ENCODE peak calls at places on chromosomes 11 and 22, in five cellular contexts. One of them, this sample, is unnamed.

GRCh38 chr11:6755303-6755952 is 16.3 kb downstream of the OR2AG2 start:
- DNase-seq in OCI-LY7: peak
- DNase-seq in GM23248: peak
- DNase-seq in neural progenitor cell: peak
- DNase-seq in SK-N-SH: peak
- DNase-seq in this sample: peak

GRCh38 chr11:8122173-8122572 is 41.2 kb downstream of the TUB start:
- DNase-seq in SK-N-SH: no peak
- DNase-seq in GM23248: no peak
- DNase-seq in OCI-LY7: no peak
- DNase-seq in neural progenitor cell: no peak
- DNase-seq in this sample: no peak

GRCh38 chr11:58616594-58616993 is 5.9 kb upstream of the CNTF start:
- DNase-seq in SK-N-SH: no peak
- DNase-seq in OCI-LY7: no peak
- DNase-seq in GM23248: peak
- DNase-seq in neural progenitor cell: no peak
- DNase-seq in this sample: no peak

GRCh38 chr11:109853156-109853776 is 239.9 kb upstream of the ZC3H12C start:
- DNase-seq in OCI-LY7: peak
- DNase-seq in SK-N-SH: no peak
- DNase-seq in neural progenitor cell: peak
- DNase-seq in GM23248: peak
- DNase-seq in this sample: peak

GRCh38 chr11:79926707-79927106 is 485.9 kb upstream of the TENM4 start:
- DNase-seq in neural progenitor cell: no peak
- DNase-seq in GM23248: no peak
- DNase-seq in SK-N-SH: no peak
- DNase-seq in OCI-LY7: no peak
- DNase-seq in this sample: no peak

GRCh38 chr11:98194611-98195010 is 826.1 kb upstream of the CNTN5 start:
- DNase-seq in GM23248: no peak
- DNase-seq in OCI-LY7: no peak
- DNase-seq in SK-N-SH: no peak
- DNase-seq in neural progenitor cell: no peak
- DNase-seq in this sample: no peak

GRCh38 chr22:47687776-47688175 is 925.3 kb downstream of the TBC1D22A start:
- DNase-seq in neural progenitor cell: no peak
- DNase-seq in SK-N-SH: no peak
- DNase-seq in GM23248: no peak
- DNase-seq in OCI-LY7: no peak
- DNase-seq in this sample: no peak

GRCh38 chr22:37044634-37045625 is 6.6 kb upstream of the KCTD17 start:
- DNase-seq in OCI-LY7: no peak
- DNase-seq in GM23248: no peak
- DNase-seq in SK-N-SH: no peak
- DNase-seq in neural progenitor cell: no peak
- DNase-seq in this sample: no peak

GRCh38 chr22:17896552-17896951 is 122.3 kb upstream of the BID start:
- DNase-seq in neural progenitor cell: peak
- DNase-seq in GM23248: no peak
- DNase-seq in OCI-LY7: no peak
- DNase-seq in SK-N-SH: peak
- DNase-seq in this sample: peak

GRCh38 chr11:62500066-62501035 is 46.3 kb downstream of the AHNAK start:
- DNase-seq in GM23248: no peak
- DNase-seq in SK-N-SH: no peak
- DNase-seq in neural progenitor cell: no peak
- DNase-seq in OCI-LY7: no peak
- DNase-seq in this sample: peak

GRCh38 chr11:44837650-44838049 is 110.9 kb downstream of the TSPAN18 start:
- DNase-seq in GM23248: peak
- DNase-seq in neural progenitor cell: no peak
- DNase-seq in OCI-LY7: no peak
- DNase-seq in SK-N-SH: no peak
- DNase-seq in this sample: no peak

DNA sequence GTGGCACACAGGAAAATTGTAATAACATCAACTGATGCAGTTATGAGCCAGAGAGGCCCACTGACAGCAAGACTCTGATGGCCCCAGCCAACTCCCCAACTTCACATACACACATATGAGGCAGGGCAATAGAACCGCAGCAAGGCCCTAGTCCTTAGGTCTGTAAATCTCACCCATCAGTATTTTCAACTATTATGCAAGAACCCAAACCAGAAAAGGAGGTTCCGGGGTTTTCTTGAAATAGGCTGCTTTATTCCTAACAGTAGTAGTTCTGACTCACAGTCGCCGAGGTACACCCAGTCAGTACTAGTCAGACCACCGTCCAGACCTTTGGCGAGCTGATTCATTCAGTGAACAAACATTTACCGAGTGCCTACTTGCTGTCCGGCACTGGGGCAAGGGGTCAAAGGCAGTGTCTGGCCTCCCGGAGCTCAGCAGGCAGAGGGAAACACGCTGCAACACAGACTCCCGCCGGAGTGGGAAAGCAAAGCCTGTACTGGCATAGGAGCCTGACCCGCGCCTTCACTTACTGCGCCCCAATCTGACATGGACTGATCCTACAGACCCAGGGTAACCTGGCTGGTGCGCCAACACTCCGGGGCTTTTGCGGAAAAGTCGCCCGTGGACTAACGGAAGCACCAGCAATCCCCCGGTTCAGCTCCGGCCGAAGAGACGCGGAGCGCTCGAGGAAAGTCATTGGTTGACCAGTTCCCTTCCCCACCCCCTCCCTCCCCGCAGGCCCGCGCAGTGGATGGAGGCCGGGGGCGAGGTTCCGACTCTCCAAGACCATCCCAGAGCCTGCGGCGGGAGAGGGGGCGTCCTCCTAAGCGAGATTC is 1.3 kb downstream of the PLEKHA7 start:
- DNase-seq in GM23248: peak
- DNase-seq in SK-N-SH: no peak
- DNase-seq in neural progenitor cell: peak
- DNase-seq in OCI-LY7: no peak
- DNase-seq in this sample: peak
- TF ChIP-seq EZH2phosphoT487 in GM23248: no peak
- TF ChIP-seq EZH2phosphoT487 in SK-N-SH: no peak
- TF ChIP-seq EZH2phosphoT487 in neural progenitor cell: no peak
- TF ChIP-seq EZH2phosphoT487 in OCI-LY7: no peak
- TF ChIP-seq EZH2phosphoT487 in this sample: no peak

GRCh38 chr22:31247726-31248125 is 35.6 kb downstream of the LIMK2 start:
- DNase-seq in neural progenitor cell: peak
- DNase-seq in SK-N-SH: peak
- DNase-seq in GM23248: no peak
- DNase-seq in OCI-LY7: no peak
- DNase-seq in this sample: no peak
- TF ChIP-seq EZH2phosphoT487 in neural progenitor cell: no peak
- TF ChIP-seq EZH2phosphoT487 in SK-N-SH: no peak
- TF ChIP-seq EZH2phosphoT487 in GM23248: no peak
- TF ChIP-seq EZH2phosphoT487 in OCI-LY7: no peak
- TF ChIP-seq EZH2phosphoT487 in this sample: no peak

GRCh38 chr11:20036625-20037335 is 123.5 kb downstream of the DBX1 start:
- DNase-seq in OCI-LY7: no peak
- DNase-seq in SK-N-SH: no peak
- DNase-seq in GM23248: no peak
- DNase-seq in neural progenitor cell: no peak
- DNase-seq in this sample: no peak

GRCh38 chr11:20034941-20035340 is 125.3 kb downstream of the DBX1 start:
- DNase-seq in GM23248: no peak
- DNase-seq in neural progenitor cell: no peak
- DNase-seq in SK-N-SH: no peak
- DNase-seq in OCI-LY7: no peak
- DNase-seq in this sample: no peak

GRCh38 chr11:20037358-20037757 is 122.9 kb downstream of the DBX1 start:
- DNase-seq in OCI-LY7: no peak
- DNase-seq in SK-N-SH: no peak
- DNase-seq in GM23248: no peak
- DNase-seq in neural progenitor cell: no peak
- DNase-seq in this sample: no peak

GRCh38 chr11:20035375-20035700 is 124.9 kb downstream of the DBX1 start:
- DNase-seq in GM23248: no peak
- DNase-seq in SK-N-SH: no peak
- DNase-seq in OCI-LY7: no peak
- DNase-seq in neural progenitor cell: no peak
- DNase-seq in this sample: no peak

DNA sequence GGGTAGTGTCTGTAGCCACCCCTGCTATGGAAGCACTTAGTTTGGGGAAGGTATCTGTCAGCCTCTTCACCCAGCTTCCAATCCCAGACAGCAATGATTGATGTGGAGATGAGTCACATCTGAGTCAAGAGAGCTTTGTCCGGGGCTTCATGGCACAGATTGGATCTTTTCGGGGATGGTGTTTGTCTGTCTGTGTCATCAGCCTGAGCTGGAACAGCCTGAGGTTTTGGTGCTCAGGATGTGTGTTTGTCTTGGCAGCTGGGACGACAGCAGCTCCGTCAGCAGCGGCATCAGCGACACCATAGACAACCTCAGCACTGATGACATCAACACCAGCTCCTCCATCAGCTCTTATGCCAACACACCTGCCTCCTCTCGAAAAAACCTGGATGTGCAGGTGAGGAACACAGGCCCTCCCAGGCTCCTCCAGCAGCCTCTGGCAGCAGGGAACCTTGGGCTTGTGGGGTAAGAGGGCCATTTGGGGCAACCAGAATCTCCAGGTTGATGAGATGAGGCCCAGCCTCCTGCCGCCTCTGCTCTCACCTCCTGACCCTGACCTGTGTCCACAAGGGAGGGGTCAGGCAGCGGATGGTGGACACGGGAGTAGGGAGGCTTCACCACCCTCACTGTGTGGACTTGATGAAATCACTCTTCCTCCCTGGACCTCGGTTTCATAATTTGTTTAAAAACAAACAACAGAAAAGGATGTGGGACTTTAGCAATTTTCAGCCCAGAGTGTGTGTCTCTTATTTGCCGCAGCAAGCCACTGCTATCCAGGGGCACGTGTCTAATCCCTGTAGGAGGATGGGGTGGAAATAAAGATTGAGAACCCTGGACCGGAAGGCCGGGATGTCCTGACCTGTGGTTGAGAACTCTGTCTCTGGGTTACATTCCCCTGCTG is 124.3 kb downstream of the DBX1 start:
- DNase-seq in neural progenitor cell: no peak
- DNase-seq in OCI-LY7: no peak
- DNase-seq in SK-N-SH: no peak
- DNase-seq in GM23248: peak
- DNase-seq in this sample: no peak
- TF ChIP-seq EZH2phosphoT487 in neural progenitor cell: no peak
- TF ChIP-seq EZH2phosphoT487 in OCI-LY7: no peak
- TF ChIP-seq EZH2phosphoT487 in SK-N-SH: no peak
- TF ChIP-seq EZH2phosphoT487 in GM23248: no peak
- TF ChIP-seq EZH2phosphoT487 in this sample: no peak

GRCh38 chr22:43370045-43370444 is 26.9 kb upstream of the SCUBE1 start:
- DNase-seq in OCI-LY7: no peak
- DNase-seq in SK-N-SH: no peak
- DNase-seq in neural progenitor cell: no peak
- DNase-seq in GM23248: no peak
- DNase-seq in this sample: peak
- TF ChIP-seq EZH2phosphoT487 in OCI-LY7: no peak
- TF ChIP-seq EZH2phosphoT487 in SK-N-SH: no peak
- TF ChIP-seq EZH2phosphoT487 in neural progenitor cell: no peak
- TF ChIP-seq EZH2phosphoT487 in GM23248: no peak
- TF ChIP-seq EZH2phosphoT487 in this sample: no peak

DNA sequence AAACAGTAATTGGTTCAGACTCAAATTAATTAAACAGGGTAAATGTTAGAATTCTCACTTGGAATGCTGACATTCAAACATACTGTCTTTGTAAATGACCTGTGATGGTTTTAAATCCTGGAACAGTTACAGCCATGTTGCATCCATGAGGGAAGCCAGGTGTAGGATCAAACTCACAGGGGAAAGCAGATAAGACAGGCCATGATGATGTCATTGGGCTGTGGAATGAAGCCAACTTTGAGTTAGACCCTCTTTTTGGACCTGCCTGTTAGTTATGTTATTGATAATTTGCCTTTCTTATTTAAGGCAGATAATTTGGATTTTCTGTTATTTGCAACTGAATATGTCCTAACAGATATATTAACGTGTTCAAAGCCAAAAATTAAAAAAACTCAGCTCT is 39.3 kb upstream of the ABTB2 start:
- DNase-seq in GM23248: no peak
- DNase-seq in OCI-LY7: no peak
- DNase-seq in neural progenitor cell: no peak
- DNase-seq in SK-N-SH: peak
- DNase-seq in this sample: no peak
- TF ChIP-seq EZH2phosphoT487 in GM23248: no peak
- TF ChIP-seq EZH2phosphoT487 in OCI-LY7: no peak
- TF ChIP-seq EZH2phosphoT487 in neural progenitor cell: no peak
- TF ChIP-seq EZH2phosphoT487 in SK-N-SH: no peak
- TF ChIP-seq EZH2phosphoT487 in this sample: no peak

DNA sequence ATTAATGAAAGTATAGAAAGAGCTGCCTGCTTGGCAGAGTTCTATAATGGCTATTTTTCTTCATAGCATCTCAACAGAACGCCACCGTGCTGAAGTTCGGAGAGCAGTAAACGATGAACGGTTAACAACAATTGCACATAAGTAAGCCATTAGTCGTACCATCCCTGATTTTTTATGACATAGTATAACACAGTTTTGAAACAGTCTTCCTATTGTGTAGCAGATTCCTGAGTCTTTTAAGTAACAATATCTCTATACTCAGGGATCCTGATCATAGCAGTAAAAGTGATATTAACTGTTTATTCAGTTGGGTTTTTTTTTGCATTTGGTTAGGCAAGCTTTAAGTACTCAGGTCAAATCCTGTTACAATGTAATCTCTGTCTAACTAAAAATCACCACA is 8.4 kb downstream of the EMSY start:
- DNase-seq in neural progenitor cell: no peak
- DNase-seq in GM23248: no peak
- DNase-seq in SK-N-SH: no peak
- DNase-seq in OCI-LY7: no peak
- DNase-seq in this sample: no peak
- TF ChIP-seq EZH2phosphoT487 in neural progenitor cell: no peak
- TF ChIP-seq EZH2phosphoT487 in GM23248: no peak
- TF ChIP-seq EZH2phosphoT487 in SK-N-SH: no peak
- TF ChIP-seq EZH2phosphoT487 in OCI-LY7: no peak
- TF ChIP-seq EZH2phosphoT487 in this sample: no peak

DNA sequence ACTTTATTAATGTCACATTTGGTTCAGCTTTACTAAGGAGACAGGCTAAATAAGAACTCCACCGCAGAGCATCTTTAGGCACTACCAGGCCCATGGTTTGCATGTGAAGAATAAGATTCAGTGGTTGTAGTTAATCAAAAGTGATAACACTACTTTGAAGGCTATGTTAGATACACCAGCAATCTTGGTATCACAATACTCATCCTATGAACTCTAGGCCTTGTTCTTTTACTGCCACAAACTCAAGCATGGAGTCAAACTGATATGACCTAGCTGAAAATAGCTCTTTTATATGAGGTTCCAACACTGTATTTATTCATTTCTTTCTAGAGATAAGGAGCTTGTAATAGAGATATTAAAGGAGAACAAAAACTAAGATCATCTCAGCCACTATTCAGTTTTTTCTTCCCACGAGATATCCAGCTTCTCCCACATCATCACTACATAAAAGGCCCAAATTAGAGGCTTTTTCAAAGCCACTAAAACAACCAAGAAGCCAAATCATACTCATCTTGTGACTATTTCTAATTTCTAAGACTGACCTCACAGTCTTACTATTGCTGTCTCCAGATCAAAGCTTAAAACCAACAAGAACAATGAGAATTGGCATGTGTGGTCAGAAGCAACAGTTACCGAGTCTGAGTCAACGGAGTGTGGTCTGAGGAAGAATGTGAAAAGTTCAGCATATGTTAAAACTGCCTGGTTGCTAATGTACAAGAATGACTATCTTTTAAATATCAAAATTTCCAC is 25.1 kb upstream of the GUCY1A2 start:
- DNase-seq in GM23248: peak
- DNase-seq in OCI-LY7: no peak
- DNase-seq in SK-N-SH: no peak
- DNase-seq in neural progenitor cell: no peak
- DNase-seq in this sample: no peak
- TF ChIP-seq EZH2phosphoT487 in GM23248: peak
- TF ChIP-seq EZH2phosphoT487 in OCI-LY7: no peak
- TF ChIP-seq EZH2phosphoT487 in SK-N-SH: no peak
- TF ChIP-seq EZH2phosphoT487 in neural progenitor cell: no peak
- TF ChIP-seq EZH2phosphoT487 in this sample: no peak

This sample was measured in GM23338.